ENCODE peak calls at places on chromosomes 11 and 22, in four cellular contexts. A, S, O and P are unnamed samples.

GRCh38 chr11:121426476-121427454 is 25.3 kb upstream of the SORL1 start:
- DNase-seq in A (no peak), O (no peak), S (peak), P (peak)

GRCh38 chr11:125348704-125349635 is 147.1 kb downstream of the FEZ1 start:
- DNase-seq in O (no peak), S (peak), A (no peak), P (no peak)

GRCh38 chr22:36295247-36295646 is 42.3 kb downstream of the APOL1 start:
- DNase-seq in O (no peak), S (peak), A (no peak), P (no peak)

GRCh38 chr11:67288452-67289225 is 464 bp upstream of the ANKRD13D start:
- DNase-seq in A (peak), O (peak), S (peak), P (peak)

GRCh38 chr11:111598546-111598945 is 3.7 kb upstream of the SIK2 start:
- DNase-seq in O (no peak), A (no peak), S (no peak), P (no peak)

GRCh38 chr11:9170450-9170849 is 79.1 kb upstream of the SCUBE2 start:
- DNase-seq in A (no peak), S (no peak), O (no peak), P (no peak)

GRCh38 chr11:28826807-28827206 is 718.6 kb downstream of the METTL15 start:
- DNase-seq in A (no peak), O (no peak), S (no peak), P (no peak)

GRCh38 chr11:35035894-35036408 is 103.0 kb upstream of the CD44 start:
- DNase-seq in A (no peak), O (no peak), S (no peak), P (no peak)

GRCh38 chr11:27699926-27700350 is 317 bp downstream of the BDNF start:
- DNase-seq in A (no peak), S (peak), O (no peak), P (no peak)

GRCh38 chr11:23164022-23164421 is 303.7 kb upstream of the CCDC179 start:
- DNase-seq in S (no peak), O (no peak), A (no peak), P (no peak)

GRCh38 chr11:1770061-1770460 is 6.3 kb upstream of the CTSD start:
- DNase-seq in S (no peak), A (no peak), O (no peak), P (no peak)

GRCh38 chr11:64642418-64642735 is 51.4 kb downstream of the SLC22A12 start:
- DNase-seq in A (no peak), O (no peak), S (no peak), P (no peak)